ENCODE peak calls at places on chromosomes 1 and 21, in five cellular contexts. One of them, this sample, is unnamed.

GRCh38 chr1:200886590-200886989 is 8.1 kb upstream of the INAVA start:
- DNase-seq in Peyer's patch: no peak
- DNase-seq in colonic mucosa: no peak
- DNase-seq in spleen: no peak
- DNase-seq in K562: no peak
- DNase-seq in this sample: no peak

GRCh38 chr1:175145899-175146298 is 46.7 kb downstream of the KIAA0040 start:
- DNase-seq in Peyer's patch: no peak
- DNase-seq in colonic mucosa: no peak
- DNase-seq in spleen: no peak
- DNase-seq in K562: no peak
- DNase-seq in this sample: no peak

GRCh38 chr1:36099681-36100341 is 11.1 kb downstream of the ADPRS start:
- DNase-seq in Peyer's patch: peak; percentile 92
- DNase-seq in colonic mucosa: peak; percentile 82
- DNase-seq in spleen: peak; percentile 91
- DNase-seq in K562: peak; percentile 87
- DNase-seq in this sample: peak; percentile 88

GRCh38 chr1:248618878-248619277 is 16.0 kb downstream of the OR2T11 start:
- DNase-seq in Peyer's patch: peak; percentile 87
- DNase-seq in colonic mucosa: peak; percentile 78
- DNase-seq in spleen: no peak
- DNase-seq in K562: peak; percentile 5
- DNase-seq in this sample: peak; percentile 71

GRCh38 chr1:116474921-116475849 is 95.6 kb downstream of the CD58 start:
- DNase-seq in Peyer's patch: peak; percentile 90
- DNase-seq in colonic mucosa: peak; percentile 81
- DNase-seq in spleen: no peak
- DNase-seq in K562: no peak
- DNase-seq in this sample: peak; percentile 75

GRCh38 chr1:100767176-100767876 is 47.8 kb downstream of the VCAM1 start:
- DNase-seq in Peyer's patch: no peak
- DNase-seq in colonic mucosa: no peak
- DNase-seq in spleen: no peak
- DNase-seq in K562: no peak
- DNase-seq in this sample: no peak

GRCh38 chr1:240312872-240313271 is 221.2 kb downstream of the FMN2 start:
- DNase-seq in Peyer's patch: no peak
- DNase-seq in colonic mucosa: no peak
- DNase-seq in spleen: no peak
- DNase-seq in K562: no peak
- DNase-seq in this sample: no peak

GRCh38 chr1:180415985-180416633 is 86.3 kb downstream of the ACBD6 start:
- DNase-seq in Peyer's patch: no peak
- DNase-seq in colonic mucosa: no peak
- DNase-seq in spleen: no peak
- DNase-seq in K562: peak; percentile 58
- DNase-seq in this sample: no peak

GRCh38 chr1:20903452-20903851 is 116.3 kb upstream of the HP1BP3 start:
- DNase-seq in Peyer's patch: no peak
- DNase-seq in colonic mucosa: no peak
- DNase-seq in spleen: no peak
- DNase-seq in K562: no peak
- DNase-seq in this sample: no peak

GRCh38 chr1:86692636-86693035 is 11.7 kb upstream of the SH3GLB1 start:
- DNase-seq in Peyer's patch: no peak
- DNase-seq in colonic mucosa: no peak
- DNase-seq in spleen: peak; percentile 33
- DNase-seq in K562: no peak
- DNase-seq in this sample: no peak

GRCh38 chr21:35011681-35012080 is 37.4 kb downstream of the RUNX1 start:
- DNase-seq in Peyer's patch: no peak
- DNase-seq in colonic mucosa: no peak
- DNase-seq in spleen: no peak
- DNase-seq in K562: no peak
- DNase-seq in this sample: no peak

GRCh38 chr1:206921772-206922265 is at the start of gene FCMR:
- DNase-seq in Peyer's patch: peak; percentile 86
- DNase-seq in colonic mucosa: no peak
- DNase-seq in spleen: no peak
- DNase-seq in K562: no peak
- DNase-seq in this sample: peak; percentile 57

GRCh38 chr1:112889052-112889451 is 66.9 kb downstream of the SLC16A1 start:
- DNase-seq in Peyer's patch: no peak
- DNase-seq in colonic mucosa: no peak
- DNase-seq in spleen: no peak
- DNase-seq in K562: no peak
- DNase-seq in this sample: no peak

GRCh38 chr21:35738342-35738961 is 321.9 kb downstream of the SETD4 start:
- DNase-seq in Peyer's patch: no peak
- DNase-seq in colonic mucosa: no peak
- DNase-seq in spleen: no peak
- DNase-seq in K562: no peak
- DNase-seq in this sample: no peak

GRCh38 chr1:160838876-160839275 is 23.8 kb downstream of the CD244 start:
- DNase-seq in Peyer's patch: no peak
- DNase-seq in colonic mucosa: no peak
- DNase-seq in spleen: no peak
- DNase-seq in K562: no peak
- DNase-seq in this sample: no peak

GRCh38 chr1:230403442-230403841 is 22.7 kb downstream of the PGBD5 start:
- DNase-seq in Peyer's patch: no peak
- DNase-seq in colonic mucosa: no peak
- DNase-seq in spleen: no peak
- DNase-seq in K562: no peak
- DNase-seq in this sample: no peak

GRCh38 chr1:1554926-1555915 is 14.8 kb upstream of the TMEM240 start:
- DNase-seq in Peyer's patch: no peak
- DNase-seq in colonic mucosa: no peak
- DNase-seq in spleen: no peak
- DNase-seq in K562: peak; percentile 78
- DNase-seq in this sample: no peak

DNA sequence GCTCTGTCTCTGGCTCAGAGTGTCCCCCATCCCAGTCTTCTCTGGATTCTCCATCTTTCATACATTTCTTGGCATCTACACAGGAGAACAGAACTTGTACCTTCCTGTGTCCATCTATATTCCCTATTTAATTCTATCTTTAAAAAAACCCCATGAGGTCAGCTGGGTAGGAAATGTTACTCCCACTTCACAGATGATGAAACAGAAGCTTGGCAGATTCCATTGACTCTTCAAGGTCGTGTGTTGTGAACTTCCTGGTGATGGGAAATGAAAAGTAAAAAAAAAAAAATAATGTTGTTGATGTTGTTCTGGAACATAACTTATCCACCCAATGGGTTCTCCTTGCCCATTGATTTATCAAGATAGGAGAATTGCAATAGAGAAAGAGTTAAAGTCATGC is 8.9 kb downstream of the CHI3L2 start:
- DNase-seq in Peyer's patch: no peak
- DNase-seq in colonic mucosa: no peak
- DNase-seq in spleen: no peak
- DNase-seq in K562: no peak
- DNase-seq in this sample: no peak
- H3K36me3 ChIP-seq in Peyer's patch: no peaks in the 10 kb centered on the region
- H3K36me3 ChIP-seq in colonic mucosa: no peaks in the 10 kb centered on the region
- H3K36me3 ChIP-seq in spleen: no peaks in the 10 kb centered on the region
- H3K36me3 ChIP-seq in K562: no peaks in the 10 kb centered on the region
- H3K36me3 ChIP-seq in this sample: no peaks in the 10 kb centered on the region

GRCh38 chr1:187788686-187789085 is 959.9 kb downstream of the PLA2G4A start:
- DNase-seq in Peyer's patch: no peak
- DNase-seq in colonic mucosa: no peak
- DNase-seq in spleen: no peak
- DNase-seq in K562: no peak
- DNase-seq in this sample: no peak
- H3K4me3 ChIP-seq in Peyer's patch: no peak overlapping the region
- H3K4me3 ChIP-seq in colonic mucosa: no peak overlapping the region
- H3K4me3 ChIP-seq in spleen: no peak overlapping the region
- H3K4me3 ChIP-seq in K562: no peak overlapping the region
- H3K4me3 ChIP-seq in this sample: no peak overlapping the region

GRCh38 chr1:221473392-221473791 is 268.5 kb downstream of the DUSP10 start:
- DNase-seq in Peyer's patch: no peak
- DNase-seq in colonic mucosa: no peak
- DNase-seq in spleen: no peak
- DNase-seq in K562: no peak
- DNase-seq in this sample: no peak

DNA sequence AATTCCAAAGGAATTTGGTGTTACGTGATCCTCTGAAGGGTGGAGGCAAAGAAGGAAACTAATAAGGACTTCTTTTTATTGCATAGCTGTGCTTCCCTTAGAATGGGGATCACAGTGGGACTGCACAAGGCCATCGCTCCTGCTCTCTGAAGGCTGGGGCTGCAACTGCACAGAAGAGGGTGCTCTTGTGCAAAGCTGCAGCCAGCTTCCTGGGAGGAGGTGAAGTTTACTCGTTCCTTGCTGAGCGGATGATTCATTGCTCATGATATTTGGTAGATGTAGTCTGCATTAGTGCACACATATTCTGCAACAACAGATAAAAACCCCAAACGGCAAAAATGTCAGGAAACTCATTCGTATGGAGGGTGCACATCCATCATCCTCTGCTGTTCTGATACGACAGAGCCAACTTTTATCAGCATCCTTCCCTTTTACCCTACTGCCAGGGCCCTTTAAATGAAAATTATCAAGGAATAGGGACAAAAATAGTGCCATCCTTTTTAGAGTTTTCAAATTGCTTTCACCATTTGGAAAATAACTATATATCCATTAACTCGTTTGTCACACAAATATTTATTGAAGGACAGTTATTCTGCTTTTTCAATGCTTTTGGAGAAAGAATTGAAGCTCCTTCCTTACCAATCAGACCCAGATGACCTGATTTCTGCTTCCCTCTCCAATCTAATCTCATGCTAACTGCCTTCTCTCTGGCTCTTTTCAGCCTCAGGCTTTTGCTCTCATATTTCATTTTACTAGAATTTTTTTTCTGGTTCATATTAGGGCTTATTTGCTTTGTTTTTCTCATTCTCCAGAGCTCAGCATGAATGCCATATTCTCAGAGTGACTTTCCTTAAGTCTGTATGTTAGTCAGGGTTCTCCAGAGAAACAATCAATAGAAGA is 263.6 kb downstream of the DUSP10 start:
- DNase-seq in Peyer's patch: peak; percentile 60
- DNase-seq in colonic mucosa: peak; percentile 28
- DNase-seq in spleen: no peak
- DNase-seq in K562: peak; percentile 8
- DNase-seq in this sample: no peak
- H3K36me3 ChIP-seq in Peyer's patch: no peaks in the 10 kb centered on the region
- H3K36me3 ChIP-seq in colonic mucosa: no peaks in the 10 kb centered on the region
- H3K36me3 ChIP-seq in spleen: no peaks in the 10 kb centered on the region
- H3K36me3 ChIP-seq in K562: no peaks in the 10 kb centered on the region
- H3K36me3 ChIP-seq in this sample: no peaks in the 10 kb centered on the region

GRCh38 chr1:227728892-227729143 is 6.3 kb downstream of the JMJD4 start:
- DNase-seq in Peyer's patch: no peak
- DNase-seq in colonic mucosa: no peak
- DNase-seq in spleen: no peak
- DNase-seq in K562: peak; percentile 32
- DNase-seq in this sample: no peak

GRCh38 chr1:227729881-227730629 is 5.0 kb downstream of the JMJD4 start:
- DNase-seq in Peyer's patch: no peak
- DNase-seq in colonic mucosa: peak; percentile 55
- DNase-seq in spleen: no peak
- DNase-seq in K562: peak; percentile 79
- DNase-seq in this sample: peak; percentile 68

GRCh38 chr1:227730630-227731151 is 4.4 kb downstream of the JMJD4 start:
- DNase-seq in Peyer's patch: no peak
- DNase-seq in colonic mucosa: no peak
- DNase-seq in spleen: no peak
- DNase-seq in K562: no peak
- DNase-seq in this sample: no peak

GRCh38 chr1:227728059-227728891 is 6.8 kb downstream of the JMJD4 start:
- DNase-seq in Peyer's patch: peak; percentile 92
- DNase-seq in colonic mucosa: peak; percentile 88
- DNase-seq in spleen: peak; percentile 91
- DNase-seq in K562: peak; percentile 95
- DNase-seq in this sample: peak; percentile 89

GRCh38 chr1:227729144-227729880 is 5.8 kb downstream of the JMJD4 start:
- DNase-seq in Peyer's patch: no peak
- DNase-seq in colonic mucosa: no peak
- DNase-seq in spleen: no peak
- DNase-seq in K562: peak; percentile 54
- DNase-seq in this sample: no peak
- H3K4me3 ChIP-seq in Peyer's patch: peak overlapping the region; percentile 65
- H3K4me3 ChIP-seq in colonic mucosa: peak overlapping the region; percentile 50
- H3K4me3 ChIP-seq in spleen: peak overlapping the region; percentile 51
- H3K4me3 ChIP-seq in K562: peak overlapping the region; percentile 37
- H3K4me3 ChIP-seq in this sample: no peak overlapping the region

GRCh38 chr1:172556461-172556860 is 23.5 kb downstream of the SUCO start:
- DNase-seq in Peyer's patch: no peak
- DNase-seq in colonic mucosa: no peak
- DNase-seq in spleen: no peak
- DNase-seq in K562: no peak
- DNase-seq in this sample: no peak
- H3K36me3 ChIP-seq in Peyer's patch: no peaks in the 10 kb centered on the region
- H3K36me3 ChIP-seq in colonic mucosa: no peaks in the 10 kb centered on the region
- H3K36me3 ChIP-seq in spleen: peaks cover 16% of the 10 kb centered on the region
- H3K36me3 ChIP-seq in K562: peaks cover 50% of the 10 kb centered on the region
- H3K36me3 ChIP-seq in this sample: no peaks in the 10 kb centered on the region

GRCh38 chr1:170929835-170930554 is 5.3 kb upstream of the MROH9 start:
- DNase-seq in Peyer's patch: no peak
- DNase-seq in colonic mucosa: no peak
- DNase-seq in spleen: no peak
- DNase-seq in K562: peak; percentile 49
- DNase-seq in this sample: no peak
- H3K4me3 ChIP-seq in Peyer's patch: no peak overlapping the region
- H3K4me3 ChIP-seq in colonic mucosa: no peak overlapping the region
- H3K4me3 ChIP-seq in spleen: no peak overlapping the region
- H3K4me3 ChIP-seq in K562: no peak overlapping the region
- H3K4me3 ChIP-seq in this sample: no peak overlapping the region

DNA sequence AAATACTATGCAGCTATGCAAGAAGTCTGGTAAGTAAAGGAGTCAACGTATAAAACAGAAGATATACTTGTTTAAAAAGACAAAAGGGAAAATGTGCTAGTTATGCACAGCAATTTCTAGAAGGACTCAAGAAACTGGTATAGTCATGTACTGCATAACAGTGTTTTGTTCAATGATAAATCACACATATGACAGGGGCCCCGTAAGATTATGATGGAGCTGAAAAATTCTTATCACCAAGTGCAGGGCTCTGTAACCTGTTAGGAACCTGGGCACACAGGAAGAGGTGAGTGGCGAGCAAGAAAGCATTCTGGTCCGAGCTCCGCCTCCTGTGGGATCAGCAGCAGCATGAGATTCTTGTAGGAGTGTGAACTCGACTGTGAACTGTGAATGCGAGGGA is 13.2 kb downstream of the ADAR start:
- DNase-seq in Peyer's patch: no peak
- DNase-seq in colonic mucosa: no peak
- DNase-seq in spleen: no peak
- DNase-seq in K562: no peak
- DNase-seq in this sample: no peak
- H3K36me3 ChIP-seq in Peyer's patch: no peaks in the 10 kb centered on the region
- H3K36me3 ChIP-seq in colonic mucosa: peaks cover 32% of the 10 kb centered on the region
- H3K36me3 ChIP-seq in spleen: peaks cover 98% of the 10 kb centered on the region
- H3K36me3 ChIP-seq in K562: peaks cover 94% of the 10 kb centered on the region
- H3K36me3 ChIP-seq in this sample: peaks cover 22% of the 10 kb centered on the region